ENCODE peak calls at places on chromosomes 3 and 15, in eight cellular contexts. R is adrenal gland, I is Peyer's patch, M is right lobe of liver, Q is stomach, H is heart left ventricle, D is breast epithelium, J is suprapubic skin. T is an unnamed sample. For H3K36me3 and H3K4me1, the result is how much of the 10 kb centered on the place peaks cover.

GRCh38 chr3:55074861-55075260 is 147.0 kb upstream of the LRTM1 start:
- DNase-seq in J (no peak), M (no peak), D (no peak), I (no peak), R (no peak), Q (no peak), H (no peak), T (no peak)

GRCh38 chr15:61053401-61053800 is 175.7 kb downstream of the RORA start:
- DNase-seq in M (no peak), H (no peak), D (no peak), I (no peak), Q (no peak), R (no peak), J (no peak), T (no peak)

GRCh38 chr3:61371123-61371522 is 119.9 kb upstream of the FHIT start:
- DNase-seq in R (peak), J (no peak), Q (no peak), M (no peak), I (no peak), H (no peak), D (no peak), T (no peak)

GRCh38 chr3:24506966-24507775 is 12.5 kb upstream of the THRB start:
- DNase-seq in J (no peak), M (no peak), R (no peak), I (no peak), D (no peak), Q (no peak), H (no peak), T (no peak)

GRCh38 chr3:71304684-71305083 is 278.8 kb downstream of the FOXP1 start:
- DNase-seq in J (no peak), Q (no peak), R (no peak), H (peak), D (no peak), M (no peak), I (no peak), T (peak)

GRCh38 chr3:160196511-160197104 is 28.6 kb upstream of the C3orf80 start:
- DNase-seq in Q (no peak), H (peak), D (no peak), J (no peak), I (no peak), R (no peak), M (no peak), T (no peak)

GRCh38 chr3:128217702-128218475 is 64.6 kb downstream of the EEFSEC start:
- DNase-seq in D (no peak), M (no peak), H (no peak), R (no peak), I (no peak), J (no peak), Q (no peak), T (no peak)

GRCh38 chr3:50124363-50125226 is 30.5 kb upstream of the SEMA3F start:
- DNase-seq in Q (no peak), J (no peak), M (no peak), I (peak), D (peak), R (no peak), H (no peak), T (no peak)

GRCh38 chr3:185693985-185694675 is 108.0 kb downstream of the SENP2 start:
- DNase-seq in D (no peak), Q (no peak), I (no peak), R (no peak), M (no peak), J (no peak), H (no peak), T (no peak)

GRCh38 chr3:11362600-11362999 is 90.4 kb downstream of the ATG7 start:
- DNase-seq in R (no peak), H (no peak), M (no peak), I (no peak), Q (no peak), D (no peak), J (no peak), T (no peak)

GRCh38 chr15:90059208-90059985 is 42.9 kb downstream of the IDH2 start:
- DNase-seq in H (peak), R (peak), J (no peak), Q (peak), M (peak), D (no peak), I (peak), T (peak)

DNA sequence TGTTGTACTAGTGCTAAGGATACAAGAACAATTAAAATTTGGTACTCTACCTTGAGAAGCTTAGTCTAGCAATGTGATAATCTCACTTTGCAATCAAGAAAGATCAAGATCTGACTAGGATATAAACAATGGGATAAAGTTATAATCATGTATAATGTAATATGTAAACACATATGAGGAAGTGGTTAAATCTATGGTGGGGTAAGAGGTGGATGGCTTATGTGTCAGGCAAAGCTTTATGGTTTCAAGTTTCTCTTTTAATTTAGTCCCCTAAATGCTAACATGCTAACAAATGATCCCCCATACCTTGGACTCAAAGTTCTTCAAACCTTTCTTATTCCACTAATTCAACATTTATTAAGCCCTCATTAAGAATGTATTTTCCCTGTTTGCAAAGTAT is 2.5 kb downstream of the RSL24D1 start:
- DNase-seq in J (no peak), R (no peak), I (no peak), M (no peak), D (no peak), H (no peak), Q (no peak), T (no peak)
- H3K36me3 ChIP-seq in J (under half), R (under half), I (under half), M (under half), D (under half), H (under half), Q (under half), T (under half)

DNA sequence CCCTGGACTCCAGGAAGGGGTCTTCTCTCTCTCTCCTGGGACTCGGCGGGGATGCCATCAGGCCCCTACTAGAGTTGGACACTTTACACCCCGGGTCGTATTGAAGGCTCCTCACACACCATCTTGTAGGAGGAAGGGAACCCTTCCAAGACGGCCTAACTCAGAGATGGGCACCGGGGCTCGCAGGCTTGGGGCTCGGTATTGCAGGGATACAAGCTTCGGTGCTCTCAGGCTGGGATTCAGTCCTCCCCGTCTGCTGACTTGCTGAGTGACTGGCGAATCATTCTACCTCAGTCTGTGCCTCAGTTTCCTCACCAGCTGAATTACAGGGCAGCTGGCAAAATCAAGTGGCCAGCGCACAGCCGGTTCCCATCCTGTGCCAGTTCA is 419 bp upstream of the CALML4 start:
- DNase-seq in M (no peak), R (no peak), D (no peak), Q (no peak), I (no peak), H (no peak), J (peak), T (no peak)
- TF ChIP-seq POLR2A in M (no peak), R (no peak), D (no peak), Q (no peak), I (no peak), H (no peak), J (no peak), T (no peak)

GRCh38 chr3:187998611-187999010 is 155.3 kb upstream of the LPP start:
- DNase-seq in Q (no peak), D (no peak), R (no peak), M (no peak), J (no peak), I (no peak), H (no peak), T (no peak)

GRCh38 chr3:187997946-187998561 is 155.9 kb upstream of the LPP start:
- DNase-seq in D (no peak), Q (no peak), J (no peak), R (no peak), I (no peak), H (no peak), M (no peak), T (no peak)

GRCh38 chr3:187996609-187997008 is 157.3 kb upstream of the LPP start:
- DNase-seq in J (no peak), D (no peak), Q (no peak), I (no peak), R (no peak), M (no peak), H (no peak), T (no peak)

GRCh38 chr3:187999821-188000220 is 154.1 kb upstream of the LPP start:
- DNase-seq in H (no peak), I (no peak), J (no peak), R (no peak), Q (no peak), D (no peak), M (no peak), T (no peak)

DNA sequence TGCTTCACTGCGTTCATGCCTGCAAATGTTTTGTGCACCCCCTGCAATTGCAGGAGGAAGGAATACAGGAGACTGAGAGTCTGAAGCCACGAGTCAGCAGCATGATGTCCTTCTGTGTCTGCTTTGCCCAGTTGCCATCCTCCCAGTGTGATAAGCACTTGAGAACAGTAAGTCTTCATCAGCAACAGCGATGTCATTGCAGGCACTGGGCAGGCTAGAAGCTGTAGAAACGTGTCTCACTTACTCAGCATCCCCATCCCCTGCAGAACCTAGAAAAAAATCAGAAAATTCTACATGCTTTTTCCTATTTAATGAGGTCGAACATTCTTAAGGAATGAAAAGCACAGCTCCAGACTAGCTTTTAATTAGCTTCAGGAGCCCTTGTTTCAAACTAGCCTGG is 156.5 kb upstream of the LPP start:
- DNase-seq in Q (no peak), D (no peak), R (no peak), M (no peak), J (no peak), H (no peak), I (no peak), T (no peak)
- H3K4me1 ChIP-seq in Q (under half), D (under half), R (under half), M (half or more), J (under half), H (under half), I (under half), T (under half)

DNA sequence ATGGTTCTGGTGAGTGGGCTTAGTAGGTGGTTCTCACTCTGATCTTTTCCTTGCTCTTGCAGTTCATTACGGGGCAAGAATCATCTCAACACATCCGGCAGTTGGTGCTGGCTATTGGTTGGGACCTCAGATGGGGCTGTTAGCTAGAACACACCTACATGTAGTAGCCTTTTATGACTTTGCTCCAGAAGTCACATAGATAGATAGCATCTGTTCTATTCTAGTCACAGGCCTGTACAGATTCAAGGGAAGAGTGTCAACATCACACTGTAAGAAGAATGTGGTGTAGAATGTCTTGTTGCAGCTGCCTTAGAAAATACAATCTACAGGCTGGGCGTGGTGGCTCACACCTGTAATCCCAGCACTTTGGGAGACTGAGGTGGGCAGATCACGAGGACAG is 15.1 kb downstream of the RAB5A start:
- DNase-seq in R (no peak), I (no peak), Q (no peak), M (no peak), D (no peak), H (no peak), J (no peak), T (no peak)
- H3K36me3 ChIP-seq in R (under half), I (under half), Q (under half), M (under half), D (under half), H (under half), J (under half), T (under half)